ENCODE peak calls at places on chromosomes 7 and 10, in seven cellular contexts. One of them, this sample, is unnamed.

GRCh38 chr10:133128126-133129081 is 31.6 kb upstream of the KNDC1 start:
- DNase-seq in hepatic stellate cell: no peak
- DNase-seq in mucosa of gallbladder: no peak
- DNase-seq in A549: no peak
- DNase-seq in stimulated activated CD4-positive, alpha-beta T cell treated with anti-CD3 and anti-CD28 coated beads, Interleukin-15, amount 100 ng/mL, for 24 hours: no peak
- DNase-seq in fibroblast of pulmonary artery: no peak
- DNase-seq in posterior cingulate gyrus: no peak
- DNase-seq in this sample: no peak

GRCh38 chr7:22588396-22588795 is 88.4 kb upstream of the STEAP1B start:
- DNase-seq in hepatic stellate cell: no peak
- DNase-seq in mucosa of gallbladder: no peak
- DNase-seq in A549: no peak
- DNase-seq in stimulated activated CD4-positive, alpha-beta T cell treated with anti-CD3 and anti-CD28 coated beads, Interleukin-15, amount 100 ng/mL, for 24 hours: no peak
- DNase-seq in fibroblast of pulmonary artery: peak; percentile 41
- DNase-seq in posterior cingulate gyrus: no peak
- DNase-seq in this sample: no peak

GRCh38 chr7:94655562-94655883 is 410 bp downstream of the SGCE start:
- DNase-seq in hepatic stellate cell: no peak
- DNase-seq in mucosa of gallbladder: no peak
- DNase-seq in A549: no peak
- DNase-seq in stimulated activated CD4-positive, alpha-beta T cell treated with anti-CD3 and anti-CD28 coated beads, Interleukin-15, amount 100 ng/mL, for 24 hours: no peak
- DNase-seq in fibroblast of pulmonary artery: no peak
- DNase-seq in posterior cingulate gyrus: peak; percentile 27
- DNase-seq in this sample: no peak

GRCh38 chr7:106071356-106071998 is 40.6 kb downstream of the SYPL1 start:
- DNase-seq in hepatic stellate cell: no peak
- DNase-seq in mucosa of gallbladder: peak; percentile 72
- DNase-seq in A549: no peak
- DNase-seq in stimulated activated CD4-positive, alpha-beta T cell treated with anti-CD3 and anti-CD28 coated beads, Interleukin-15, amount 100 ng/mL, for 24 hours: peak; percentile 50
- DNase-seq in fibroblast of pulmonary artery: peak; percentile 25
- DNase-seq in posterior cingulate gyrus: no peak
- DNase-seq in this sample: no peak

GRCh38 chr10:30270247-30270646 is 78.8 kb downstream of the MTPAP start:
- DNase-seq in hepatic stellate cell: peak; percentile 13
- DNase-seq in mucosa of gallbladder: no peak
- DNase-seq in A549: peak; percentile 5
- DNase-seq in stimulated activated CD4-positive, alpha-beta T cell treated with anti-CD3 and anti-CD28 coated beads, Interleukin-15, amount 100 ng/mL, for 24 hours: no peak
- DNase-seq in fibroblast of pulmonary artery: peak; percentile 18
- DNase-seq in posterior cingulate gyrus: no peak
- DNase-seq in this sample: no peak

GRCh38 chr10:44902838-44903545 is 8.1 kb upstream of the TMEM72 start:
- DNase-seq in hepatic stellate cell: no peak
- DNase-seq in mucosa of gallbladder: no peak
- DNase-seq in A549: no peak
- DNase-seq in stimulated activated CD4-positive, alpha-beta T cell treated with anti-CD3 and anti-CD28 coated beads, Interleukin-15, amount 100 ng/mL, for 24 hours: no peak
- DNase-seq in fibroblast of pulmonary artery: no peak
- DNase-seq in posterior cingulate gyrus: no peak
- DNase-seq in this sample: no peak

GRCh38 chr7:101846800-101847538 is 29.5 kb downstream of the CUX1 start:
- DNase-seq in hepatic stellate cell: no peak
- DNase-seq in mucosa of gallbladder: no peak
- DNase-seq in A549: no peak
- DNase-seq in stimulated activated CD4-positive, alpha-beta T cell treated with anti-CD3 and anti-CD28 coated beads, Interleukin-15, amount 100 ng/mL, for 24 hours: no peak
- DNase-seq in fibroblast of pulmonary artery: no peak
- DNase-seq in posterior cingulate gyrus: no peak
- DNase-seq in this sample: no peak

GRCh38 chr7:129664029-129665012 is 52.8 kb downstream of the NRF1 start:
- DNase-seq in hepatic stellate cell: peak; percentile 59
- DNase-seq in mucosa of gallbladder: no peak
- DNase-seq in A549: peak; percentile 75
- DNase-seq in stimulated activated CD4-positive, alpha-beta T cell treated with anti-CD3 and anti-CD28 coated beads, Interleukin-15, amount 100 ng/mL, for 24 hours: no peak
- DNase-seq in fibroblast of pulmonary artery: peak; percentile 85
- DNase-seq in posterior cingulate gyrus: no peak
- DNase-seq in this sample: no peak

GRCh38 chr10:109902992-109903947 is 20.0 kb downstream of the XPNPEP1 start:
- DNase-seq in hepatic stellate cell: no peak
- DNase-seq in mucosa of gallbladder: no peak
- DNase-seq in A549: no peak
- DNase-seq in stimulated activated CD4-positive, alpha-beta T cell treated with anti-CD3 and anti-CD28 coated beads, Interleukin-15, amount 100 ng/mL, for 24 hours: no peak
- DNase-seq in fibroblast of pulmonary artery: no peak
- DNase-seq in posterior cingulate gyrus: no peak
- DNase-seq in this sample: no peak

GRCh38 chr10:110209926-110210662 is 2.7 kb downstream of the MXI1 start:
- DNase-seq in hepatic stellate cell: peak; percentile 55
- DNase-seq in mucosa of gallbladder: peak; percentile 35
- DNase-seq in A549: peak; percentile 26
- DNase-seq in stimulated activated CD4-positive, alpha-beta T cell treated with anti-CD3 and anti-CD28 coated beads, Interleukin-15, amount 100 ng/mL, for 24 hours: peak; percentile 62
- DNase-seq in fibroblast of pulmonary artery: peak; percentile 25
- DNase-seq in posterior cingulate gyrus: peak; percentile 60
- DNase-seq in this sample: peak; percentile 64

GRCh38 chr10:11663763-11664555 is 52.5 kb upstream of the USP6NL start:
- DNase-seq in hepatic stellate cell: no peak
- DNase-seq in mucosa of gallbladder: no peak
- DNase-seq in A549: no peak
- DNase-seq in stimulated activated CD4-positive, alpha-beta T cell treated with anti-CD3 and anti-CD28 coated beads, Interleukin-15, amount 100 ng/mL, for 24 hours: no peak
- DNase-seq in fibroblast of pulmonary artery: no peak
- DNase-seq in posterior cingulate gyrus: no peak
- DNase-seq in this sample: no peak

GRCh38 chr7:136049117-136049516 is 72.0 kb upstream of the MTPN start:
- DNase-seq in hepatic stellate cell: no peak
- DNase-seq in mucosa of gallbladder: no peak
- DNase-seq in A549: no peak
- DNase-seq in stimulated activated CD4-positive, alpha-beta T cell treated with anti-CD3 and anti-CD28 coated beads, Interleukin-15, amount 100 ng/mL, for 24 hours: no peak
- DNase-seq in fibroblast of pulmonary artery: no peak
- DNase-seq in posterior cingulate gyrus: no peak
- DNase-seq in this sample: no peak

GRCh38 chr10:22824984-22825383 is 102.9 kb upstream of the ARMC3 start:
- DNase-seq in hepatic stellate cell: peak; percentile 44
- DNase-seq in mucosa of gallbladder: no peak
- DNase-seq in A549: peak; percentile 17
- DNase-seq in stimulated activated CD4-positive, alpha-beta T cell treated with anti-CD3 and anti-CD28 coated beads, Interleukin-15, amount 100 ng/mL, for 24 hours: no peak
- DNase-seq in fibroblast of pulmonary artery: peak; percentile 44
- DNase-seq in posterior cingulate gyrus: no peak
- DNase-seq in this sample: no peak

GRCh38 chr7:149773446-149774236 is at the start of gene ZNF467:
- DNase-seq in hepatic stellate cell: no peak
- DNase-seq in mucosa of gallbladder: peak; percentile 69
- DNase-seq in A549: peak; percentile 57
- DNase-seq in stimulated activated CD4-positive, alpha-beta T cell treated with anti-CD3 and anti-CD28 coated beads, Interleukin-15, amount 100 ng/mL, for 24 hours: peak; percentile 39
- DNase-seq in fibroblast of pulmonary artery: peak; percentile 80
- DNase-seq in posterior cingulate gyrus: peak; percentile 39
- DNase-seq in this sample: peak; percentile 78

GRCh38 chr10:47378606-47379444 is 5.3 kb downstream of the ZNF488 start:
- DNase-seq in hepatic stellate cell: peak; percentile 2
- DNase-seq in mucosa of gallbladder: peak; percentile 8
- DNase-seq in A549: no peak
- DNase-seq in stimulated activated CD4-positive, alpha-beta T cell treated with anti-CD3 and anti-CD28 coated beads, Interleukin-15, amount 100 ng/mL, for 24 hours: no peak
- DNase-seq in fibroblast of pulmonary artery: no peak
- DNase-seq in posterior cingulate gyrus: no peak
- DNase-seq in this sample: peak; percentile 22

This sample was measured in ureter.